ENCODE peak calls at places on chromosomes 7 and 10, in four cellular contexts. One of them, this sample, is unnamed.

GRCh38 chr10:75542902-75543301 is 111.5 kb downstream of the LRMDA start:
- DNase-seq in endothelial cell of umbilical vein: no peak
- DNase-seq in GM12878: no peak
- DNase-seq in HepG2: no peak
- DNase-seq in this sample: no peak

GRCh38 chr7:116800594-116800993 is 61.8 kb upstream of the CAPZA2 start:
- DNase-seq in endothelial cell of umbilical vein: no peak
- DNase-seq in GM12878: no peak
- DNase-seq in HepG2: no peak
- DNase-seq in this sample: no peak

GRCh38 chr10:70584366-70584765 is 18.2 kb downstream of the PRF1 start:
- DNase-seq in endothelial cell of umbilical vein: no peak
- DNase-seq in GM12878: no peak
- DNase-seq in HepG2: no peak
- DNase-seq in this sample: no peak

GRCh38 chr10:31771345-31771831 is 157.2 kb downstream of the ARHGAP12 start:
- DNase-seq in endothelial cell of umbilical vein: no peak
- DNase-seq in GM12878: no peak
- DNase-seq in HepG2: no peak
- DNase-seq in this sample: no peak

GRCh38 chr10:103276941-103277712 is at the start of gene INA:
- DNase-seq in endothelial cell of umbilical vein: peak
- DNase-seq in GM12878: no peak
- DNase-seq in HepG2: no peak
- DNase-seq in this sample: no peak

GRCh38 chr7:105654095-105654686 is 72.9 kb upstream of the EFCAB10 start:
- DNase-seq in endothelial cell of umbilical vein: no peak
- DNase-seq in GM12878: no peak
- DNase-seq in HepG2: no peak
- DNase-seq in this sample: no peak

GRCh38 chr10:15863733-15864132 is 3.4 kb upstream of the MINDY3 start:
- DNase-seq in endothelial cell of umbilical vein: no peak
- DNase-seq in GM12878: no peak
- DNase-seq in HepG2: no peak
- DNase-seq in this sample: no peak

GRCh38 chr10:104449402-104449801 is 95.8 kb downstream of the CFAP58 start:
- DNase-seq in endothelial cell of umbilical vein: no peak
- DNase-seq in GM12878: no peak
- DNase-seq in HepG2: no peak
- DNase-seq in this sample: no peak

GRCh38 chr10:70381491-70382421 is 669 bp downstream of the LRRC20 start:
- DNase-seq in endothelial cell of umbilical vein: peak
- DNase-seq in GM12878: no peak
- DNase-seq in HepG2: no peak
- DNase-seq in this sample: no peak

GRCh38 chr7:22591271-22591670 is 91.3 kb upstream of the STEAP1B start:
- DNase-seq in endothelial cell of umbilical vein: no peak
- DNase-seq in GM12878: no peak
- DNase-seq in HepG2: no peak
- DNase-seq in this sample: no peak

GRCh38 chr10:112949875-112950507 is at the start of gene TCF7L2:
- DNase-seq in endothelial cell of umbilical vein: peak
- DNase-seq in GM12878: no peak
- DNase-seq in HepG2: peak
- DNase-seq in this sample: no peak
- TF ChIP-seq POLR2AphosphoS5 in endothelial cell of umbilical vein: no peak
- TF ChIP-seq POLR2AphosphoS5 in GM12878: no peak
- TF ChIP-seq POLR2AphosphoS5 in HepG2: peak
- TF ChIP-seq POLR2AphosphoS5 in this sample: no peak

GRCh38 chr7:155598810-155599210 is 45.7 kb upstream of the RBM33 start:
- DNase-seq in endothelial cell of umbilical vein: peak
- DNase-seq in GM12878: peak
- DNase-seq in HepG2: peak
- DNase-seq in this sample: peak

GRCh38 chr7:155594163-155594732 is 47.9 kb upstream of the CNPY1 start:
- DNase-seq in endothelial cell of umbilical vein: no peak
- DNase-seq in GM12878: no peak
- DNase-seq in HepG2: no peak
- DNase-seq in this sample: no peak

GRCh38 chr7:155594961-155595366 is 48.6 kb upstream of the CNPY1 start:
- DNase-seq in endothelial cell of umbilical vein: no peak
- DNase-seq in GM12878: no peak
- DNase-seq in HepG2: peak
- DNase-seq in this sample: no peak

GRCh38 chr7:155593455-155594162 is 47.2 kb upstream of the CNPY1 start:
- DNase-seq in endothelial cell of umbilical vein: no peak
- DNase-seq in GM12878: no peak
- DNase-seq in HepG2: no peak
- DNase-seq in this sample: no peak

DNA sequence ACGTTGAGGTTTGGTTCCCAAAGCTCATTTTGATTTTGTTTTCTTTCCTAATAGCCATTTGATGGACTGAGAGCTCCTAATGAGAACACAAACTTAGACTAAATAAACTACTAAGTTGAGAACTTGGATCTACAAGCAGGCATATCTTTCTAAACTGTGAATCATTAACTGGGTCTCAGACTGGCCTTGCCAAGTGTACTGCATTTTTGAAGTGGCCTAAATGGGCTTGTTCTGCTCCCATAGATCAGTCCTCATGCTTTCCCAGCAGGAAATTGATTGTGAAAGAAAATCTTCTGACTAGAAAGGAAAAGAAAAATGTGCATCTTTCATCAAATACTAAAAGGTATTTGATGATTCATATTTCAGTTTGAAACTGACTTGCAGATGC is 46.7 kb upstream of the RBM33 start:
- DNase-seq in endothelial cell of umbilical vein: no peak
- DNase-seq in GM12878: no peak
- DNase-seq in HepG2: peak
- DNase-seq in this sample: no peak
- H3K9ac ChIP-seq in endothelial cell of umbilical vein: no peak
- H3K9ac ChIP-seq in GM12878: no peak
- H3K9ac ChIP-seq in HepG2: no peak
- H3K9ac ChIP-seq in this sample: no peak

DNA sequence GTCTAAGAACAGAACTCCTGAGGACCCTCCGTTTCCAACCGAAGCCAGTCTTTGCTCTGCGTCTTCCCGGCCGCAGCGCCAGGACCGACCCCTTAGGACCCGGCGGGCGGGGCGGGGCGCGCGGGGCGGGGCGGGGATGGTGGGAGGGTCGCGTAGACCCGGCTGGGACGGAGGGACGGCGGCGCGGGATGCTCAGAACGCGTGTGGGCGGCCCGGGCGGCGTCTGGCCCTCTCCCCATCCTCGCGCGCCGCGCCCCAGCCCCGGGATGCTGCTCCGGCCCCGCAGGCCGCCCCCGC is at the start of gene UTF1:
- DNase-seq in endothelial cell of umbilical vein: no peak
- DNase-seq in GM12878: no peak
- DNase-seq in HepG2: no peak
- DNase-seq in this sample: no peak
- TF ChIP-seq POLR2AphosphoS5 in endothelial cell of umbilical vein: no peak
- TF ChIP-seq POLR2AphosphoS5 in GM12878: no peak
- TF ChIP-seq POLR2AphosphoS5 in HepG2: no peak
- TF ChIP-seq POLR2AphosphoS5 in this sample: no peak

GRCh38 chr7:102047167-102047566 is 229.7 kb downstream of the CUX1 start:
- DNase-seq in endothelial cell of umbilical vein: no peak
- DNase-seq in GM12878: no peak
- DNase-seq in HepG2: no peak
- DNase-seq in this sample: no peak

GRCh38 chr7:102044641-102044983 is 227.2 kb downstream of the CUX1 start:
- DNase-seq in endothelial cell of umbilical vein: no peak
- DNase-seq in GM12878: no peak
- DNase-seq in HepG2: no peak
- DNase-seq in this sample: no peak

GRCh38 chr7:102044984-102045673 is 227.7 kb downstream of the CUX1 start:
- DNase-seq in endothelial cell of umbilical vein: no peak
- DNase-seq in GM12878: no peak
- DNase-seq in HepG2: no peak
- DNase-seq in this sample: peak

GRCh38 chr7:102045681-102046372 is 228.4 kb downstream of the CUX1 start:
- DNase-seq in endothelial cell of umbilical vein: no peak
- DNase-seq in GM12878: peak
- DNase-seq in HepG2: no peak
- DNase-seq in this sample: no peak

GRCh38 chr7:102046373-102047117 is 229.1 kb downstream of the CUX1 start:
- DNase-seq in endothelial cell of umbilical vein: no peak
- DNase-seq in GM12878: no peak
- DNase-seq in HepG2: no peak
- DNase-seq in this sample: no peak
- H3K9ac ChIP-seq in endothelial cell of umbilical vein: no peak
- H3K9ac ChIP-seq in GM12878: no peak
- H3K9ac ChIP-seq in HepG2: no peak
- H3K9ac ChIP-seq in this sample: no peak

GRCh38 chr7:51647931-51648351 is 331.3 kb upstream of the COBL start:
- DNase-seq in endothelial cell of umbilical vein: no peak
- DNase-seq in GM12878: no peak
- DNase-seq in HepG2: peak
- DNase-seq in this sample: no peak
- TF ChIP-seq POLR2AphosphoS5 in endothelial cell of umbilical vein: no peak
- TF ChIP-seq POLR2AphosphoS5 in GM12878: no peak
- TF ChIP-seq POLR2AphosphoS5 in HepG2: no peak
- TF ChIP-seq POLR2AphosphoS5 in this sample: no peak

GRCh38 chr7:44275829-44276570 is 49.4 kb downstream of the CAMK2B start:
- DNase-seq in endothelial cell of umbilical vein: peak
- DNase-seq in GM12878: no peak
- DNase-seq in HepG2: no peak
- DNase-seq in this sample: peak
- H3K9ac ChIP-seq in endothelial cell of umbilical vein: no peak
- H3K9ac ChIP-seq in GM12878: no peak
- H3K9ac ChIP-seq in HepG2: no peak
- H3K9ac ChIP-seq in this sample: peak

GRCh38 chr7:74002474-74003017 is 25.4 kb upstream of the ELN start:
- DNase-seq in endothelial cell of umbilical vein: peak
- DNase-seq in GM12878: no peak
- DNase-seq in HepG2: no peak
- DNase-seq in this sample: no peak
- TF ChIP-seq POLR2AphosphoS5 in endothelial cell of umbilical vein: peak
- TF ChIP-seq POLR2AphosphoS5 in GM12878: no peak
- TF ChIP-seq POLR2AphosphoS5 in HepG2: no peak
- TF ChIP-seq POLR2AphosphoS5 in this sample: no peak

DNA sequence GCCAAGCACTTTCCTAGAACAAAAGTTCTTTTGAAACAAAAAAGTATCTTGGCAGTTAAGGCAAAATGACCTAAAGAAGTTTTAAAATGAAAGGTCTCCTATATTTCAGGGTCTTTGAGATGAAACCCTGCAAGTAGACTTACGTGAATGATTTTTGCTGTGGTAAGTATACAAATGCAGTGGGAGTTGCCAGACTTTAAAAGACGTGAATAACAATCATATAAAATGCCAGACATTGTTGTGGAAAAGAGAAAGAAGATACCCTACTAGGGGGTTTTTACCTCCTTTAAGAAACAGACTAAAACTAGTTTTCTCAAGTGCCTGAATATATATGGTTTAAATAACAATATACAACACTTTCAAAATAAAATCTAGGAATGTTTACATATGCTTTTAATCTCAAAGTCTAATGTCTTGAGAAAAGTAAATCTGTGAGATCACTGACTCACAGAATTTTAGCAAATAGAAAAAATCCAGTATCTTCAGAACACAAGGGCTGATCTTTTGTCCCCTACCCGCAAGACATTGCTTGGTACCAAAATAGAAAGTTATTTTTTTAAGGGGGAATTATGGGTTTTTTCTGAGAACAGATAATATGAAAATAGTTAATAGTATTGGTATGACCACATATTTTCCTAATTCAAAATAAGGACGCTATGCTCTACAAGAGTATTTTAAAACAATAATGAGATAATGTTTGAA is 29.5 kb downstream of the LRRC17 start:
- DNase-seq in endothelial cell of umbilical vein: no peak
- DNase-seq in GM12878: no peak
- DNase-seq in HepG2: no peak
- DNase-seq in this sample: no peak
- H3K9ac ChIP-seq in endothelial cell of umbilical vein: no peak
- H3K9ac ChIP-seq in GM12878: no peak
- H3K9ac ChIP-seq in HepG2: no peak
- H3K9ac ChIP-seq in this sample: peak

GRCh38 chr10:52098130-52098529 is 216.0 kb upstream of the DKK1 start:
- DNase-seq in endothelial cell of umbilical vein: no peak
- DNase-seq in GM12878: no peak
- DNase-seq in HepG2: no peak
- DNase-seq in this sample: no peak

GRCh38 chr10:52092390-52092789 is 221.7 kb upstream of the DKK1 start:
- DNase-seq in endothelial cell of umbilical vein: no peak
- DNase-seq in GM12878: no peak
- DNase-seq in HepG2: no peak
- DNase-seq in this sample: no peak
- TF ChIP-seq POLR2AphosphoS5 in endothelial cell of umbilical vein: no peak
- TF ChIP-seq POLR2AphosphoS5 in GM12878: no peak
- TF ChIP-seq POLR2AphosphoS5 in HepG2: no peak
- TF ChIP-seq POLR2AphosphoS5 in this sample: no peak